ENCODE peak calls at places on chromosome 1, in six cellular contexts. I, J, H, Q, E and A are unnamed samples.

GRCh38 chr1:87636198-87636892 is 307.7 kb downstream of the LMO4 start:
- DNase-seq in I (no peak), J (no peak), H (no peak), Q (no peak), E (no peak), A (no peak)

GRCh38 chr1:184860985-184861754 is 106.5 kb upstream of the EDEM3 start:
- DNase-seq in I (no peak), J (no peak), H (no peak), Q (no peak), E (no peak), A (no peak)

GRCh38 chr1:9726905-9727595 is 75.5 kb downstream of the PIK3CD start:
- DNase-seq in I (no peak), J (no peak), H (no peak), Q (no peak), E (no peak), A (no peak)

GRCh38 chr1:201164645-201165044 is 10.4 kb upstream of the TMEM9 start:
- DNase-seq in I (no peak), J (no peak), H (no peak), Q (no peak), E (no peak), A (no peak)

GRCh38 chr1:78225153-78225552 is 179.4 kb downstream of the GIPC2 start:
- DNase-seq in I (peak; percentile 37), J (no peak), H (no peak), Q (no peak), E (no peak), A (no peak)

GRCh38 chr1:247857069-247857985 is at the start of gene TRIM58:
- DNase-seq in I (peak; percentile 23), J (no peak), H (peak; percentile 42), Q (no peak), E (peak; percentile 24), A (no peak)

GRCh38 chr1:151980287-151981177 is 13.1 kb downstream of the S100A10 start:
- DNase-seq in I (peak; percentile 88), J (peak; percentile 92), H (no peak), Q (peak; percentile 94), E (no peak), A (no peak)

GRCh38 chr1:168112673-168113305 is 23.9 kb downstream of the GPR161 start:
- DNase-seq in I (peak; percentile 86), J (peak; percentile 64), H (no peak), Q (no peak), E (no peak), A (no peak)